ENCODE peak calls at places on chromosomes 2 and 18, in eight cellular contexts. One of them, this sample, is unnamed.

GRCh38 chr2:132979339-132980093 is 309.5 kb upstream of the LYPD1 start:
- DNase-seq in esophagus squamous epithelium: no peak
- DNase-seq in breast epithelium: no peak
- DNase-seq in GM23338: no peak
- DNase-seq in CD8-positive, alpha-beta T cell: no peak
- DNase-seq in DND-41: no peak
- DNase-seq in IMR-90: no peak
- DNase-seq in mammary epithelial cell: no peak
- DNase-seq in this sample: no peak

GRCh38 chr18:79876497-79876896 is 75.0 kb downstream of the SLC66A2 start:
- DNase-seq in esophagus squamous epithelium: no peak
- DNase-seq in breast epithelium: peak; percentile 44
- DNase-seq in GM23338: no peak
- DNase-seq in CD8-positive, alpha-beta T cell: no peak
- DNase-seq in DND-41: no peak
- DNase-seq in IMR-90: no peak
- DNase-seq in mammary epithelial cell: peak; percentile 29
- DNase-seq in this sample: peak; percentile 31

GRCh38 chr18:43592268-43592667 is 315.0 kb upstream of the SYT4 start:
- DNase-seq in esophagus squamous epithelium: no peak
- DNase-seq in breast epithelium: no peak
- DNase-seq in GM23338: no peak
- DNase-seq in CD8-positive, alpha-beta T cell: no peak
- DNase-seq in DND-41: no peak
- DNase-seq in IMR-90: no peak
- DNase-seq in mammary epithelial cell: no peak
- DNase-seq in this sample: no peak

GRCh38 chr2:46134531-46135229 is 162.5 kb upstream of the EPAS1 start:
- DNase-seq in esophagus squamous epithelium: no peak
- DNase-seq in breast epithelium: peak; percentile 42
- DNase-seq in GM23338: no peak
- DNase-seq in CD8-positive, alpha-beta T cell: no peak
- DNase-seq in DND-41: no peak
- DNase-seq in IMR-90: no peak
- DNase-seq in mammary epithelial cell: peak; percentile 82
- DNase-seq in this sample: peak; percentile 76

GRCh38 chr2:231393149-231394131 is 2.1 kb upstream of the B3GNT7 start:
- DNase-seq in esophagus squamous epithelium: no peak
- DNase-seq in breast epithelium: no peak
- DNase-seq in GM23338: peak; percentile 83
- DNase-seq in CD8-positive, alpha-beta T cell: peak; percentile 13
- DNase-seq in DND-41: peak; percentile 36
- DNase-seq in IMR-90: no peak
- DNase-seq in mammary epithelial cell: no peak
- DNase-seq in this sample: no peak

GRCh38 chr2:33275689-33276444 is 200.6 kb upstream of the RASGRP3 start:
- DNase-seq in esophagus squamous epithelium: no peak
- DNase-seq in breast epithelium: peak; percentile 25
- DNase-seq in GM23338: no peak
- DNase-seq in CD8-positive, alpha-beta T cell: peak; percentile 4
- DNase-seq in DND-41: no peak
- DNase-seq in IMR-90: peak; percentile 96
- DNase-seq in mammary epithelial cell: peak; percentile 50
- DNase-seq in this sample: peak; percentile 95

GRCh38 chr2:161166538-161167409 is 6.5 kb downstream of the TANK start:
- DNase-seq in esophagus squamous epithelium: no peak
- DNase-seq in breast epithelium: no peak
- DNase-seq in GM23338: no peak
- DNase-seq in CD8-positive, alpha-beta T cell: no peak
- DNase-seq in DND-41: peak; percentile 21
- DNase-seq in IMR-90: peak; percentile 35
- DNase-seq in mammary epithelial cell: peak; percentile 92
- DNase-seq in this sample: no peak

GRCh38 chr2:201984333-201984732 is 49.3 kb upstream of the FZD7 start:
- DNase-seq in esophagus squamous epithelium: no peak
- DNase-seq in breast epithelium: no peak
- DNase-seq in GM23338: no peak
- DNase-seq in CD8-positive, alpha-beta T cell: no peak
- DNase-seq in DND-41: no peak
- DNase-seq in IMR-90: no peak
- DNase-seq in mammary epithelial cell: no peak
- DNase-seq in this sample: no peak

GRCh38 chr2:19046986-19047780 is 311.2 kb downstream of the OSR1 start:
- DNase-seq in esophagus squamous epithelium: no peak
- DNase-seq in breast epithelium: no peak
- DNase-seq in GM23338: no peak
- DNase-seq in CD8-positive, alpha-beta T cell: no peak
- DNase-seq in DND-41: no peak
- DNase-seq in IMR-90: peak; percentile 69
- DNase-seq in mammary epithelial cell: no peak
- DNase-seq in this sample: no peak

GRCh38 chr2:240139666-240140393 is 628 bp downstream of the OTOS start:
- DNase-seq in esophagus squamous epithelium: no peak
- DNase-seq in breast epithelium: no peak
- DNase-seq in GM23338: peak; percentile 64
- DNase-seq in CD8-positive, alpha-beta T cell: no peak
- DNase-seq in DND-41: no peak
- DNase-seq in IMR-90: no peak
- DNase-seq in mammary epithelial cell: no peak
- DNase-seq in this sample: no peak

GRCh38 chr2:191758420-191759199 is 80.7 kb downstream of the NABP1 start:
- DNase-seq in esophagus squamous epithelium: no peak
- DNase-seq in breast epithelium: no peak
- DNase-seq in GM23338: peak; percentile 82
- DNase-seq in CD8-positive, alpha-beta T cell: peak; percentile 28
- DNase-seq in DND-41: peak; percentile 60
- DNase-seq in IMR-90: peak; percentile 57
- DNase-seq in mammary epithelial cell: peak; percentile 80
- DNase-seq in this sample: no peak

GRCh38 chr2:98412751-98413445 is 31.8 kb upstream of the INPP4A start:
- DNase-seq in esophagus squamous epithelium: no peak
- DNase-seq in breast epithelium: no peak
- DNase-seq in GM23338: peak; percentile 84
- DNase-seq in CD8-positive, alpha-beta T cell: peak; percentile 41
- DNase-seq in DND-41: peak; percentile 64
- DNase-seq in IMR-90: peak; percentile 55
- DNase-seq in mammary epithelial cell: peak; percentile 41
- DNase-seq in this sample: no peak

GRCh38 chr2:44579837-44580230 is 218.1 kb downstream of the CAMKMT start:
- DNase-seq in esophagus squamous epithelium: no peak
- DNase-seq in breast epithelium: no peak
- DNase-seq in GM23338: no peak
- DNase-seq in CD8-positive, alpha-beta T cell: no peak
- DNase-seq in DND-41: no peak
- DNase-seq in IMR-90: no peak
- DNase-seq in mammary epithelial cell: no peak
- DNase-seq in this sample: no peak

GRCh38 chr2:23235292-23235691 is 149.7 kb upstream of the KLHL29 start:
- DNase-seq in esophagus squamous epithelium: no peak
- DNase-seq in breast epithelium: no peak
- DNase-seq in GM23338: no peak
- DNase-seq in CD8-positive, alpha-beta T cell: no peak
- DNase-seq in DND-41: no peak
- DNase-seq in IMR-90: no peak
- DNase-seq in mammary epithelial cell: no peak
- DNase-seq in this sample: no peak

GRCh38 chr2:65922794-65923193 is 490.4 kb upstream of the SPRED2 start:
- DNase-seq in esophagus squamous epithelium: no peak
- DNase-seq in breast epithelium: peak; percentile 17
- DNase-seq in GM23338: no peak
- DNase-seq in CD8-positive, alpha-beta T cell: no peak
- DNase-seq in DND-41: no peak
- DNase-seq in IMR-90: no peak
- DNase-seq in mammary epithelial cell: no peak
- DNase-seq in this sample: no peak

GRCh38 chr2:191976436-191976835 is 129.5 kb upstream of the CAVIN2 start:
- DNase-seq in esophagus squamous epithelium: no peak
- DNase-seq in breast epithelium: no peak
- DNase-seq in GM23338: no peak
- DNase-seq in CD8-positive, alpha-beta T cell: no peak
- DNase-seq in DND-41: no peak
- DNase-seq in IMR-90: peak; percentile 75
- DNase-seq in mammary epithelial cell: no peak
- DNase-seq in this sample: no peak

GRCh38 chr2:135095591-135095990 is 43.5 kb downstream of the RAB3GAP1 start:
- DNase-seq in esophagus squamous epithelium: no peak
- DNase-seq in breast epithelium: no peak
- DNase-seq in GM23338: no peak
- DNase-seq in CD8-positive, alpha-beta T cell: no peak
- DNase-seq in DND-41: no peak
- DNase-seq in IMR-90: peak; percentile 35
- DNase-seq in mammary epithelial cell: peak; percentile 86
- DNase-seq in this sample: no peak

GRCh38 chr2:226838758-226839555 is 3.1 kb downstream of the RHBDD1 start:
- DNase-seq in esophagus squamous epithelium: no peak
- DNase-seq in breast epithelium: no peak
- DNase-seq in GM23338: no peak
- DNase-seq in CD8-positive, alpha-beta T cell: no peak
- DNase-seq in DND-41: no peak
- DNase-seq in IMR-90: no peak
- DNase-seq in mammary epithelial cell: no peak
- DNase-seq in this sample: no peak

GRCh38 chr2:30464544-30465170 is 17.6 kb downstream of the LCLAT1 start:
- DNase-seq in esophagus squamous epithelium: no peak
- DNase-seq in breast epithelium: no peak
- DNase-seq in GM23338: no peak
- DNase-seq in CD8-positive, alpha-beta T cell: no peak
- DNase-seq in DND-41: no peak
- DNase-seq in IMR-90: no peak
- DNase-seq in mammary epithelial cell: no peak
- DNase-seq in this sample: no peak

GRCh38 chr2:101387151-101387807 is at the start of gene CREG2:
- DNase-seq in esophagus squamous epithelium: no peak
- DNase-seq in breast epithelium: peak; percentile 18
- DNase-seq in GM23338: peak; percentile 85
- DNase-seq in CD8-positive, alpha-beta T cell: peak; percentile 30
- DNase-seq in DND-41: peak; percentile 46
- DNase-seq in IMR-90: peak; percentile 55
- DNase-seq in mammary epithelial cell: peak; percentile 55
- DNase-seq in this sample: no peak

GRCh38 chr2:19238440-19238839 is 120.0 kb downstream of the OSR1 start:
- DNase-seq in esophagus squamous epithelium: no peak
- DNase-seq in breast epithelium: no peak
- DNase-seq in GM23338: no peak
- DNase-seq in CD8-positive, alpha-beta T cell: no peak
- DNase-seq in DND-41: no peak
- DNase-seq in IMR-90: peak; percentile 89
- DNase-seq in mammary epithelial cell: no peak
- DNase-seq in this sample: no peak

GRCh38 chr2:63300835-63301234 is 250.2 kb downstream of the OTX1 start:
- DNase-seq in esophagus squamous epithelium: no peak
- DNase-seq in breast epithelium: no peak
- DNase-seq in GM23338: peak; percentile 64
- DNase-seq in CD8-positive, alpha-beta T cell: no peak
- DNase-seq in DND-41: no peak
- DNase-seq in IMR-90: no peak
- DNase-seq in mammary epithelial cell: no peak
- DNase-seq in this sample: no peak

GRCh38 chr2:189178007-189178406 is 1.6 kb downstream of the COL5A2 start:
- DNase-seq in esophagus squamous epithelium: no peak
- DNase-seq in breast epithelium: no peak
- DNase-seq in GM23338: no peak
- DNase-seq in CD8-positive, alpha-beta T cell: no peak
- DNase-seq in DND-41: no peak
- DNase-seq in IMR-90: peak; percentile 51
- DNase-seq in mammary epithelial cell: peak; percentile 9
- DNase-seq in this sample: no peak

GRCh38 chr2:43178602-43179542 is 47.5 kb downstream of the ZFP36L2 start:
- DNase-seq in esophagus squamous epithelium: no peak
- DNase-seq in breast epithelium: peak; percentile 69
- DNase-seq in GM23338: peak; percentile 78
- DNase-seq in CD8-positive, alpha-beta T cell: no peak
- DNase-seq in DND-41: no peak
- DNase-seq in IMR-90: peak; percentile 82
- DNase-seq in mammary epithelial cell: peak; percentile 80
- DNase-seq in this sample: peak; percentile 48
- H3K4me1 ChIP-seq in esophagus squamous epithelium: peaks cover 23% of the 10 kb centered on the region
- H3K4me1 ChIP-seq in breast epithelium: peaks cover 4% of the 10 kb centered on the region
- H3K4me1 ChIP-seq in GM23338: peaks cover 31% of the 10 kb centered on the region
- H3K4me1 ChIP-seq in CD8-positive, alpha-beta T cell: peaks cover 57% of the 10 kb centered on the region
- H3K4me1 ChIP-seq in DND-41: peaks cover 13% of the 10 kb centered on the region
- H3K4me1 ChIP-seq in IMR-90: peaks cover 11% of the 10 kb centered on the region
- H3K4me1 ChIP-seq in mammary epithelial cell: peaks cover 13% of the 10 kb centered on the region
- H3K4me1 ChIP-seq in this sample: peaks cover 16% of the 10 kb centered on the region

DNA sequence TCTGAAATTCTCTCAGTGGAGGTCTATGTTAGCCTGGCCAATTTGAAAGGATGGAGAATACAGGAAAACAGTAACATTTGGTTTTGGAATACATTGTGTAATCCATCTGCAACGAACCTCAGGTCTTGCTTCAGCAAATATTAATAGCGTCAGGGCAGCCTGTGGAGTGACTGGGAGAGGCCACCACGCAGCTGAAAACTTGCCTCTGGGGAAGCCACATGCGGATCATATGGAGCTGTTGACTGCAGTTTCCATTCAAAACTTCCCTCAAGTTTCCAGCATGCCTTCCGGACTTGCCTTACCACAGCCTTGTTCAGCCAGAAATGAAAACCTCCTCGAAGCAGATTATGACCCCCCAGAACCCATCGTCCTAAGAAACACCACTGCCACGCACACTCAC is 25.7 kb downstream of the BCL11A start:
- DNase-seq in esophagus squamous epithelium: no peak
- DNase-seq in breast epithelium: no peak
- DNase-seq in GM23338: no peak
- DNase-seq in CD8-positive, alpha-beta T cell: no peak
- DNase-seq in DND-41: no peak
- DNase-seq in IMR-90: no peak
- DNase-seq in mammary epithelial cell: no peak
- DNase-seq in this sample: no peak
- H3K4me1 ChIP-seq in esophagus squamous epithelium: peaks cover 11% of the 10 kb centered on the region
- H3K4me1 ChIP-seq in breast epithelium: no peaks in the 10 kb centered on the region
- H3K4me1 ChIP-seq in GM23338: peaks cover 88% of the 10 kb centered on the region
- H3K4me1 ChIP-seq in CD8-positive, alpha-beta T cell: no peaks in the 10 kb centered on the region
- H3K4me1 ChIP-seq in DND-41: peaks cover 41% of the 10 kb centered on the region
- H3K4me1 ChIP-seq in IMR-90: peaks cover 3% of the 10 kb centered on the region
- H3K4me1 ChIP-seq in mammary epithelial cell: peaks cover 14% of the 10 kb centered on the region
- H3K4me1 ChIP-seq in this sample: no peaks in the 10 kb centered on the region

GRCh38 chr2:222944971-222945740 is 84.3 kb downstream of the ACSL3 start:
- DNase-seq in esophagus squamous epithelium: no peak
- DNase-seq in breast epithelium: no peak
- DNase-seq in GM23338: no peak
- DNase-seq in CD8-positive, alpha-beta T cell: no peak
- DNase-seq in DND-41: no peak
- DNase-seq in IMR-90: no peak
- DNase-seq in mammary epithelial cell: no peak
- DNase-seq in this sample: no peak
- H3K4me1 ChIP-seq in esophagus squamous epithelium: peaks cover 8% of the 10 kb centered on the region
- H3K4me1 ChIP-seq in breast epithelium: no peaks in the 10 kb centered on the region
- H3K4me1 ChIP-seq in GM23338: peaks cover 18% of the 10 kb centered on the region
- H3K4me1 ChIP-seq in CD8-positive, alpha-beta T cell: no peaks in the 10 kb centered on the region
- H3K4me1 ChIP-seq in DND-41: no peaks in the 10 kb centered on the region
- H3K4me1 ChIP-seq in IMR-90: peaks cover 16% of the 10 kb centered on the region
- H3K4me1 ChIP-seq in mammary epithelial cell: peaks cover 17% of the 10 kb centered on the region
- H3K4me1 ChIP-seq in this sample: peaks cover 2% of the 10 kb centered on the region

DNA sequence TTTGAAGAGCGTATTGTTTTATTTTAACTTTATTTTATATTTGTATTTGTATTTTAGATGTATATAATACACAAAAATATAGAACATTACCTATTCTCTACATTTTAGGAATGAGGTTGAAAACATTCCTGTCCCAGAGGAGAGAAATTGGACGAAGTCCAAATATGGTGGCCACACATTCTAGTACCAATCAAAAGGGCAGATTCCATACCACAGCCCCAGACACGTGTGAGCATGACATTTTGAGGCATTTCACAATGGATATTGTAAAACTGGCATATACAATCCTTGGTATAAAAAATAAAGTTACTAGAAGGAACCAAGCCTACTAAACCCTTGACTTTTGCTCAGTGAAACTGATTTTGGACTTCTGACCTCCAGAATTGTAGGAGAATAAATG is 50.6 kb downstream of the C2orf76 start:
- DNase-seq in esophagus squamous epithelium: no peak
- DNase-seq in breast epithelium: no peak
- DNase-seq in GM23338: no peak
- DNase-seq in CD8-positive, alpha-beta T cell: no peak
- DNase-seq in DND-41: no peak
- DNase-seq in IMR-90: no peak
- DNase-seq in mammary epithelial cell: no peak
- DNase-seq in this sample: no peak
- H3K4me1 ChIP-seq in esophagus squamous epithelium: no peaks in the 10 kb centered on the region
- H3K4me1 ChIP-seq in breast epithelium: no peaks in the 10 kb centered on the region
- H3K4me1 ChIP-seq in GM23338: no peaks in the 10 kb centered on the region
- H3K4me1 ChIP-seq in CD8-positive, alpha-beta T cell: no peaks in the 10 kb centered on the region
- H3K4me1 ChIP-seq in DND-41: no peaks in the 10 kb centered on the region
- H3K4me1 ChIP-seq in IMR-90: no peaks in the 10 kb centered on the region
- H3K4me1 ChIP-seq in mammary epithelial cell: no peaks in the 10 kb centered on the region
- H3K4me1 ChIP-seq in this sample: no peaks in the 10 kb centered on the region